ENCODE peak calls at places on chromosomes 3 and 15, in six cellular contexts. One of them, this sample, is unnamed.

GRCh38 chr3:120048355-120048754 is 45.9 kb downstream of the GSK3B start:
- DNase-seq in neural progenitor cell: no peak
- DNase-seq in COLO829: no peak
- DNase-seq in AG08396: no peak
- DNase-seq in stimulated activated CD8-positive, alpha-beta memory T cell treated with anti-CD3 and anti-CD28 coated beads, Interleukin-15, amount 100 ng/mL, for 48 hours: no peak
- DNase-seq in AG10803: no peak
- DNase-seq in this sample: no peak

GRCh38 chr3:127031845-127032244 is 48.9 kb downstream of the PLXNA1 start:
- DNase-seq in COLO829: no peak
- DNase-seq in AG10803: no peak
- DNase-seq in stimulated activated CD8-positive, alpha-beta memory T cell treated with anti-CD3 and anti-CD28 coated beads, Interleukin-15, amount 100 ng/mL, for 48 hours: no peak
- DNase-seq in neural progenitor cell: no peak
- DNase-seq in AG08396: no peak
- DNase-seq in this sample: no peak

GRCh38 chr15:91953432-91953831 is 99.9 kb downstream of the SLCO3A1 start:
- DNase-seq in AG10803: no peak
- DNase-seq in COLO829: no peak
- DNase-seq in stimulated activated CD8-positive, alpha-beta memory T cell treated with anti-CD3 and anti-CD28 coated beads, Interleukin-15, amount 100 ng/mL, for 48 hours: no peak
- DNase-seq in neural progenitor cell: no peak
- DNase-seq in AG08396: no peak
- DNase-seq in this sample: no peak

GRCh38 chr15:63344737-63345390 is 36.8 kb downstream of the CA12 start:
- DNase-seq in stimulated activated CD8-positive, alpha-beta memory T cell treated with anti-CD3 and anti-CD28 coated beads, Interleukin-15, amount 100 ng/mL, for 48 hours: no peak
- DNase-seq in AG08396: no peak
- DNase-seq in neural progenitor cell: no peak
- DNase-seq in AG10803: peak
- DNase-seq in COLO829: no peak
- DNase-seq in this sample: no peak

GRCh38 chr3:191707817-191708216 is 246.9 kb downstream of the PYDC2 start:
- DNase-seq in AG10803: no peak
- DNase-seq in AG08396: no peak
- DNase-seq in neural progenitor cell: peak
- DNase-seq in COLO829: no peak
- DNase-seq in stimulated activated CD8-positive, alpha-beta memory T cell treated with anti-CD3 and anti-CD28 coated beads, Interleukin-15, amount 100 ng/mL, for 48 hours: no peak
- DNase-seq in this sample: no peak

GRCh38 chr3:9098716-9099675 is 135.7 kb upstream of the RAD18 start:
- DNase-seq in AG10803: no peak
- DNase-seq in neural progenitor cell: peak
- DNase-seq in COLO829: no peak
- DNase-seq in AG08396: no peak
- DNase-seq in stimulated activated CD8-positive, alpha-beta memory T cell treated with anti-CD3 and anti-CD28 coated beads, Interleukin-15, amount 100 ng/mL, for 48 hours: no peak
- DNase-seq in this sample: no peak

GRCh38 chr15:74179983-74180688 is 6.6 kb downstream of the ISLR start:
- DNase-seq in AG08396: no peak
- DNase-seq in stimulated activated CD8-positive, alpha-beta memory T cell treated with anti-CD3 and anti-CD28 coated beads, Interleukin-15, amount 100 ng/mL, for 48 hours: no peak
- DNase-seq in COLO829: no peak
- DNase-seq in neural progenitor cell: no peak
- DNase-seq in AG10803: peak
- DNase-seq in this sample: peak

GRCh38 chr15:88904808-88905327 is 8.3 kb downstream of the MFGE8 start:
- DNase-seq in stimulated activated CD8-positive, alpha-beta memory T cell treated with anti-CD3 and anti-CD28 coated beads, Interleukin-15, amount 100 ng/mL, for 48 hours: peak
- DNase-seq in COLO829: peak
- DNase-seq in neural progenitor cell: peak
- DNase-seq in AG10803: peak
- DNase-seq in AG08396: peak
- DNase-seq in this sample: peak

GRCh38 chr3:131535596-131535995 is 32.8 kb upstream of the MRPL3 start:
- DNase-seq in COLO829: no peak
- DNase-seq in AG10803: peak
- DNase-seq in neural progenitor cell: no peak
- DNase-seq in stimulated activated CD8-positive, alpha-beta memory T cell treated with anti-CD3 and anti-CD28 coated beads, Interleukin-15, amount 100 ng/mL, for 48 hours: no peak
- DNase-seq in AG08396: no peak
- DNase-seq in this sample: peak

GRCh38 chr3:38110314-38111050 is 26.4 kb downstream of the ACAA1 start:
- DNase-seq in stimulated activated CD8-positive, alpha-beta memory T cell treated with anti-CD3 and anti-CD28 coated beads, Interleukin-15, amount 100 ng/mL, for 48 hours: no peak
- DNase-seq in AG10803: no peak
- DNase-seq in neural progenitor cell: no peak
- DNase-seq in COLO829: no peak
- DNase-seq in AG08396: no peak
- DNase-seq in this sample: no peak

GRCh38 chr15:99729920-99730319 is 3.3 kb downstream of the LYSMD4 start:
- DNase-seq in stimulated activated CD8-positive, alpha-beta memory T cell treated with anti-CD3 and anti-CD28 coated beads, Interleukin-15, amount 100 ng/mL, for 48 hours: no peak
- DNase-seq in COLO829: peak
- DNase-seq in neural progenitor cell: peak
- DNase-seq in AG08396: peak
- DNase-seq in AG10803: peak
- DNase-seq in this sample: peak

GRCh38 chr15:55799287-55800212 is 56.6 kb upstream of the PRTG start:
- DNase-seq in AG10803: no peak
- DNase-seq in AG08396: peak
- DNase-seq in COLO829: peak
- DNase-seq in stimulated activated CD8-positive, alpha-beta memory T cell treated with anti-CD3 and anti-CD28 coated beads, Interleukin-15, amount 100 ng/mL, for 48 hours: peak
- DNase-seq in neural progenitor cell: peak
- DNase-seq in this sample: peak

GRCh38 chr3:5095879-5096278 is 26.2 kb upstream of the ARL8B start:
- DNase-seq in AG08396: peak
- DNase-seq in COLO829: no peak
- DNase-seq in neural progenitor cell: peak
- DNase-seq in AG10803: no peak
- DNase-seq in stimulated activated CD8-positive, alpha-beta memory T cell treated with anti-CD3 and anti-CD28 coated beads, Interleukin-15, amount 100 ng/mL, for 48 hours: no peak
- DNase-seq in this sample: no peak

GRCh38 chr15:80645494-80646065 is 49.5 kb upstream of the ABHD17C start:
- DNase-seq in neural progenitor cell: no peak
- DNase-seq in AG10803: no peak
- DNase-seq in stimulated activated CD8-positive, alpha-beta memory T cell treated with anti-CD3 and anti-CD28 coated beads, Interleukin-15, amount 100 ng/mL, for 48 hours: no peak
- DNase-seq in AG08396: no peak
- DNase-seq in COLO829: peak
- DNase-seq in this sample: no peak

GRCh38 chr3:170477395-170477794 is 58.7 kb downstream of the CLDN11 start:
- DNase-seq in COLO829: no peak
- DNase-seq in AG10803: no peak
- DNase-seq in stimulated activated CD8-positive, alpha-beta memory T cell treated with anti-CD3 and anti-CD28 coated beads, Interleukin-15, amount 100 ng/mL, for 48 hours: no peak
- DNase-seq in AG08396: no peak
- DNase-seq in neural progenitor cell: no peak
- DNase-seq in this sample: no peak

GRCh38 chr3:60086811-60087210 is 1037.0 kb upstream of the CFAP20DC start:
- DNase-seq in stimulated activated CD8-positive, alpha-beta memory T cell treated with anti-CD3 and anti-CD28 coated beads, Interleukin-15, amount 100 ng/mL, for 48 hours: peak
- DNase-seq in neural progenitor cell: no peak
- DNase-seq in AG08396: no peak
- DNase-seq in AG10803: peak
- DNase-seq in COLO829: peak
- DNase-seq in this sample: peak

GRCh38 chr3:178454714-178455113 is 81.5 kb upstream of the KCNMB2 start:
- DNase-seq in stimulated activated CD8-positive, alpha-beta memory T cell treated with anti-CD3 and anti-CD28 coated beads, Interleukin-15, amount 100 ng/mL, for 48 hours: no peak
- DNase-seq in neural progenitor cell: peak
- DNase-seq in COLO829: no peak
- DNase-seq in AG10803: peak
- DNase-seq in AG08396: peak
- DNase-seq in this sample: no peak

GRCh38 chr3:172595648-172596393 is 72.6 kb upstream of the TNFSF10 start:
- DNase-seq in AG10803: peak
- DNase-seq in COLO829: peak
- DNase-seq in neural progenitor cell: peak
- DNase-seq in stimulated activated CD8-positive, alpha-beta memory T cell treated with anti-CD3 and anti-CD28 coated beads, Interleukin-15, amount 100 ng/mL, for 48 hours: no peak
- DNase-seq in AG08396: no peak
- DNase-seq in this sample: no peak

GRCh38 chr15:30649952-30650929 is 24.3 kb downstream of the ARHGAP11B start:
- DNase-seq in AG10803: peak
- DNase-seq in neural progenitor cell: no peak
- DNase-seq in stimulated activated CD8-positive, alpha-beta memory T cell treated with anti-CD3 and anti-CD28 coated beads, Interleukin-15, amount 100 ng/mL, for 48 hours: no peak
- DNase-seq in AG08396: no peak
- DNase-seq in COLO829: no peak
- DNase-seq in this sample: no peak

GRCh38 chr3:196843435-196844110 is 24.1 kb upstream of the SENP5 start:
- DNase-seq in COLO829: no peak
- DNase-seq in AG08396: no peak
- DNase-seq in neural progenitor cell: no peak
- DNase-seq in stimulated activated CD8-positive, alpha-beta memory T cell treated with anti-CD3 and anti-CD28 coated beads, Interleukin-15, amount 100 ng/mL, for 48 hours: no peak
- DNase-seq in AG10803: no peak
- DNase-seq in this sample: peak

GRCh38 chr3:5498981-5499380 is 311.5 kb downstream of the EDEM1 start:
- DNase-seq in COLO829: no peak
- DNase-seq in AG10803: no peak
- DNase-seq in stimulated activated CD8-positive, alpha-beta memory T cell treated with anti-CD3 and anti-CD28 coated beads, Interleukin-15, amount 100 ng/mL, for 48 hours: no peak
- DNase-seq in neural progenitor cell: no peak
- DNase-seq in AG08396: no peak
- DNase-seq in this sample: no peak

GRCh38 chr3:30524357-30525040 is 81.9 kb upstream of the TGFBR2 start:
- DNase-seq in COLO829: no peak
- DNase-seq in AG10803: no peak
- DNase-seq in neural progenitor cell: no peak
- DNase-seq in AG08396: no peak
- DNase-seq in stimulated activated CD8-positive, alpha-beta memory T cell treated with anti-CD3 and anti-CD28 coated beads, Interleukin-15, amount 100 ng/mL, for 48 hours: no peak
- DNase-seq in this sample: no peak

GRCh38 chr3:77319711-77320110 is 279.8 kb downstream of the ROBO2 start:
- DNase-seq in stimulated activated CD8-positive, alpha-beta memory T cell treated with anti-CD3 and anti-CD28 coated beads, Interleukin-15, amount 100 ng/mL, for 48 hours: no peak
- DNase-seq in COLO829: no peak
- DNase-seq in AG08396: peak
- DNase-seq in neural progenitor cell: peak
- DNase-seq in AG10803: no peak
- DNase-seq in this sample: no peak

GRCh38 chr15:92803852-92804609 is 96.1 kb upstream of the CHD2 start:
- DNase-seq in stimulated activated CD8-positive, alpha-beta memory T cell treated with anti-CD3 and anti-CD28 coated beads, Interleukin-15, amount 100 ng/mL, for 48 hours: peak
- DNase-seq in COLO829: peak
- DNase-seq in neural progenitor cell: no peak
- DNase-seq in AG10803: peak
- DNase-seq in AG08396: peak
- DNase-seq in this sample: peak

GRCh38 chr3:156918746-156919145 is 92.6 kb downstream of the LEKR1 start:
- DNase-seq in stimulated activated CD8-positive, alpha-beta memory T cell treated with anti-CD3 and anti-CD28 coated beads, Interleukin-15, amount 100 ng/mL, for 48 hours: no peak
- DNase-seq in neural progenitor cell: peak
- DNase-seq in COLO829: no peak
- DNase-seq in AG08396: no peak
- DNase-seq in AG10803: no peak
- DNase-seq in this sample: no peak

GRCh38 chr15:85485956-85486567 is 105.7 kb downstream of the AKAP13 start:
- DNase-seq in stimulated activated CD8-positive, alpha-beta memory T cell treated with anti-CD3 and anti-CD28 coated beads, Interleukin-15, amount 100 ng/mL, for 48 hours: peak
- DNase-seq in AG08396: peak
- DNase-seq in COLO829: peak
- DNase-seq in neural progenitor cell: peak
- DNase-seq in AG10803: peak
- DNase-seq in this sample: peak

GRCh38 chr15:72483279-72483678 is 9.1 kb downstream of the ARIH1 start:
- DNase-seq in AG10803: no peak
- DNase-seq in COLO829: no peak
- DNase-seq in neural progenitor cell: no peak
- DNase-seq in stimulated activated CD8-positive, alpha-beta memory T cell treated with anti-CD3 and anti-CD28 coated beads, Interleukin-15, amount 100 ng/mL, for 48 hours: no peak
- DNase-seq in AG08396: no peak
- DNase-seq in this sample: no peak

GRCh38 chr15:99514306-99514705 is 51.5 kb upstream of the MEF2A start:
- DNase-seq in COLO829: no peak
- DNase-seq in AG10803: no peak
- DNase-seq in neural progenitor cell: no peak
- DNase-seq in stimulated activated CD8-positive, alpha-beta memory T cell treated with anti-CD3 and anti-CD28 coated beads, Interleukin-15, amount 100 ng/mL, for 48 hours: no peak
- DNase-seq in AG08396: no peak
- DNase-seq in this sample: no peak

GRCh38 chr3:190671658-190672057 is 157.8 kb downstream of the IL1RAP start:
- DNase-seq in AG08396: no peak
- DNase-seq in AG10803: peak
- DNase-seq in COLO829: peak
- DNase-seq in neural progenitor cell: no peak
- DNase-seq in stimulated activated CD8-positive, alpha-beta memory T cell treated with anti-CD3 and anti-CD28 coated beads, Interleukin-15, amount 100 ng/mL, for 48 hours: no peak
- DNase-seq in this sample: no peak

GRCh38 chr15:92903956-92904831 is 4.1 kb downstream of the CHD2 start:
- DNase-seq in stimulated activated CD8-positive, alpha-beta memory T cell treated with anti-CD3 and anti-CD28 coated beads, Interleukin-15, amount 100 ng/mL, for 48 hours: peak
- DNase-seq in neural progenitor cell: peak
- DNase-seq in AG08396: peak
- DNase-seq in COLO829: peak
- DNase-seq in AG10803: peak
- DNase-seq in this sample: peak

GRCh38 chr3:129014793-129015345 is 13.8 kb downstream of the EFCC1 start:
- DNase-seq in neural progenitor cell: no peak
- DNase-seq in COLO829: no peak
- DNase-seq in AG08396: no peak
- DNase-seq in stimulated activated CD8-positive, alpha-beta memory T cell treated with anti-CD3 and anti-CD28 coated beads, Interleukin-15, amount 100 ng/mL, for 48 hours: no peak
- DNase-seq in AG10803: no peak
- DNase-seq in this sample: no peak

GRCh38 chr15:36831915-36832310 is 252.5 kb downstream of the CDIN1 start:
- DNase-seq in neural progenitor cell: no peak
- DNase-seq in stimulated activated CD8-positive, alpha-beta memory T cell treated with anti-CD3 and anti-CD28 coated beads, Interleukin-15, amount 100 ng/mL, for 48 hours: no peak
- DNase-seq in COLO829: no peak
- DNase-seq in AG08396: no peak
- DNase-seq in AG10803: no peak
- DNase-seq in this sample: peak

GRCh38 chr15:41971089-41971892 is 1.1 kb downstream of the EHD4 start:
- DNase-seq in AG08396: peak
- DNase-seq in neural progenitor cell: peak
- DNase-seq in COLO829: no peak
- DNase-seq in stimulated activated CD8-positive, alpha-beta memory T cell treated with anti-CD3 and anti-CD28 coated beads, Interleukin-15, amount 100 ng/mL, for 48 hours: peak
- DNase-seq in AG10803: peak
- DNase-seq in this sample: peak

GRCh38 chr3:42226470-42227425 is 39.2 kb downstream of the CCK start:
- DNase-seq in AG08396: no peak
- DNase-seq in COLO829: no peak
- DNase-seq in stimulated activated CD8-positive, alpha-beta memory T cell treated with anti-CD3 and anti-CD28 coated beads, Interleukin-15, amount 100 ng/mL, for 48 hours: no peak
- DNase-seq in AG10803: no peak
- DNase-seq in neural progenitor cell: no peak
- DNase-seq in this sample: peak

GRCh38 chr15:80580107-80580506 is 115.0 kb upstream of the ABHD17C start:
- DNase-seq in AG08396: no peak
- DNase-seq in stimulated activated CD8-positive, alpha-beta memory T cell treated with anti-CD3 and anti-CD28 coated beads, Interleukin-15, amount 100 ng/mL, for 48 hours: no peak
- DNase-seq in AG10803: peak
- DNase-seq in COLO829: peak
- DNase-seq in neural progenitor cell: no peak
- DNase-seq in this sample: no peak

GRCh38 chr15:90165659-90166489 is 35.3 kb upstream of the SEMA4B start:
- DNase-seq in AG08396: peak
- DNase-seq in neural progenitor cell: no peak
- DNase-seq in AG10803: peak
- DNase-seq in stimulated activated CD8-positive, alpha-beta memory T cell treated with anti-CD3 and anti-CD28 coated beads, Interleukin-15, amount 100 ng/mL, for 48 hours: peak
- DNase-seq in COLO829: peak
- DNase-seq in this sample: peak

GRCh38 chr3:185448107-185448506 is 50.7 kb downstream of the TMEM41A start:
- DNase-seq in neural progenitor cell: no peak
- DNase-seq in AG10803: no peak
- DNase-seq in stimulated activated CD8-positive, alpha-beta memory T cell treated with anti-CD3 and anti-CD28 coated beads, Interleukin-15, amount 100 ng/mL, for 48 hours: no peak
- DNase-seq in AG08396: no peak
- DNase-seq in COLO829: no peak
- DNase-seq in this sample: no peak

GRCh38 chr15:48283361-48284157 is 47.7 kb upstream of the DUT start:
- DNase-seq in stimulated activated CD8-positive, alpha-beta memory T cell treated with anti-CD3 and anti-CD28 coated beads, Interleukin-15, amount 100 ng/mL, for 48 hours: no peak
- DNase-seq in AG08396: peak
- DNase-seq in COLO829: no peak
- DNase-seq in neural progenitor cell: no peak
- DNase-seq in AG10803: no peak
- DNase-seq in this sample: no peak

GRCh38 chr3:49411968-49412631 is at the start of the genes RHOA and TCTA:
- DNase-seq in AG08396: peak
- DNase-seq in stimulated activated CD8-positive, alpha-beta memory T cell treated with anti-CD3 and anti-CD28 coated beads, Interleukin-15, amount 100 ng/mL, for 48 hours: peak
- DNase-seq in neural progenitor cell: peak
- DNase-seq in AG10803: peak
- DNase-seq in COLO829: peak
- DNase-seq in this sample: peak

GRCh38 chr15:36614016-36614415 is 34.6 kb downstream of the CDIN1 start:
- DNase-seq in AG08396: no peak
- DNase-seq in neural progenitor cell: peak
- DNase-seq in COLO829: no peak
- DNase-seq in stimulated activated CD8-positive, alpha-beta memory T cell treated with anti-CD3 and anti-CD28 coated beads, Interleukin-15, amount 100 ng/mL, for 48 hours: no peak
- DNase-seq in AG10803: no peak
- DNase-seq in this sample: no peak

This sample was measured in SJCRH30.